ENCODE peak calls at places on chromosomes 12 and 14, in five cellular contexts. H, U, S, R and D are unnamed samples. For H3K27me3 and H3K4me1, the result is how much of the 10 kb centered on the place peaks cover.

GRCh38 chr14:32458720-32459119 is 129.6 kb downstream of the AKAP6 start:
- DNase-seq in H (no peak), U (no peak), S (no peak), R (no peak), D (no peak)

GRCh38 chr12:12128665-12129064 is 57.9 kb downstream of the BCL2L14 start:
- DNase-seq in H (no peak), U (no peak), S (no peak), R (no peak), D (no peak)

GRCh38 chr14:33280646-33281045 is 342.0 kb downstream of the NPAS3 start:
- DNase-seq in H (no peak), U (no peak), S (no peak), R (no peak), D (no peak)

GRCh38 chr12:131133994-131134393 is 180.3 kb downstream of the ADGRD1 start:
- DNase-seq in H (no peak), U (peak), S (no peak), R (no peak), D (no peak)

GRCh38 chr12:6869049-6870021 is 2.0 kb downstream of the TPI1 start:
- DNase-seq in H (peak), U (peak), S (peak), R (peak), D (peak)

GRCh38 chr14:76644875-76645518 is 116.3 kb upstream of the VASH1 start:
- DNase-seq in H (no peak), U (peak), S (no peak), R (no peak), D (peak)

GRCh38 chr12:46404733-46405132 is 32.2 kb upstream of the SLC38A2 start:
- DNase-seq in H (no peak), U (no peak), S (no peak), R (no peak), D (no peak)

GRCh38 chr14:99568567-99569560 is 35.1 kb downstream of the CCDC85C start:
- DNase-seq in H (no peak), U (peak), S (no peak), R (no peak), D (peak)

GRCh38 chr12:72273851-72274284 is 1.7 kb downstream of the TRHDE start:
- DNase-seq in H (no peak), U (no peak), S (no peak), R (no peak), D (no peak)

GRCh38 chr14:68783408-68784297 is 9.2 kb downstream of the ZFP36L1 start:
- DNase-seq in H (no peak), U (peak), S (no peak), R (no peak), D (no peak)

GRCh38 chr12:71014180-71014785 is 93.7 kb upstream of the PTPRR start:
- DNase-seq in H (no peak), U (no peak), S (no peak), R (no peak), D (no peak)

GRCh38 chr14:84080961-84081360 is 1449.0 kb upstream of the FLRT2 start:
- DNase-seq in H (no peak), U (no peak), S (no peak), R (no peak), D (no peak)

GRCh38 chr12:82862069-82862841 is 175.5 kb downstream of the TMTC2 start:
- DNase-seq in H (no peak), U (no peak), S (no peak), R (no peak), D (no peak)

GRCh38 chr12:14554281-14555008 is 13.2 kb downstream of the PLBD1 start:
- DNase-seq in H (peak), U (peak), S (no peak), R (peak), D (peak)

GRCh38 chr12:54417712-54418440 is 1.2 kb downstream of the ITGA5 start:
- DNase-seq in H (peak), U (peak), S (no peak), R (no peak), D (no peak)

GRCh38 chr14:55438066-55438683 is 2.2 kb downstream of the TBPL2 start:
- DNase-seq in H (no peak), U (no peak), S (no peak), R (no peak), D (peak)

GRCh38 chr14:55142466-55142865 is 13.4 kb downstream of the LGALS3 start:
- DNase-seq in H (no peak), U (no peak), S (no peak), R (no peak), D (no peak)

GRCh38 chr14:100827140-100827517 is 1.2 kb downstream of the MEG3 start:
- DNase-seq in H (no peak), U (no peak), S (no peak), R (no peak), D (no peak)

GRCh38 chr14:101224356-101225115 is 321.0 kb upstream of the RTL1 start:
- DNase-seq in H (no peak), U (peak), S (no peak), R (no peak), D (no peak)

GRCh38 chr14:104158827-104159798 is 20.7 kb downstream of the KIF26A start:
- DNase-seq in H (no peak), U (no peak), S (no peak), R (no peak), D (no peak)

GRCh38 chr14:71143391-71144290 is 236.4 kb downstream of the PCNX1 start:
- DNase-seq in H (no peak), U (no peak), S (no peak), R (no peak), D (no peak)

GRCh38 chr14:87866116-87866515 is 126.9 kb downstream of the GALC start:
- DNase-seq in H (no peak), U (no peak), S (no peak), R (no peak), D (no peak)

GRCh38 chr12:25730489-25731349 is 177.6 kb upstream of the LMNTD1 start:
- DNase-seq in H (no peak), U (no peak), S (no peak), R (no peak), D (no peak)

GRCh38 chr14:70698288-70698687 is 56.6 kb downstream of the TTC9 start:
- DNase-seq in H (no peak), U (no peak), S (no peak), R (no peak), D (peak)

GRCh38 chr14:58584383-58584782 is 53.4 kb upstream of the DACT1 start:
- DNase-seq in H (no peak), U (no peak), S (no peak), R (no peak), D (no peak)

GRCh38 chr12:103855036-103855712 is 14.1 kb upstream of the NT5DC3 start:
- DNase-seq in H (no peak), U (no peak), S (no peak), R (no peak), D (no peak)

GRCh38 chr14:78758333-78758732 is 588.2 kb downstream of the NRXN3 start:
- DNase-seq in H (no peak), U (no peak), S (no peak), R (no peak), D (peak)

GRCh38 chr12:9344540-9344939 is 136.3 kb upstream of the PZP start:
- DNase-seq in H (no peak), U (no peak), S (no peak), R (no peak), D (no peak)

GRCh38 chr12:101696477-101697196 is 803 bp upstream of the CHPT1 start:
- DNase-seq in H (peak), U (peak), S (no peak), R (no peak), D (peak)

GRCh38 chr14:85061256-85061655 is 468.7 kb upstream of the FLRT2 start:
- DNase-seq in H (no peak), U (no peak), S (no peak), R (no peak), D (no peak)

GRCh38 chr12:94954029-94954685 is 49.3 kb downstream of the NDUFA12 start:
- DNase-seq in H (no peak), U (no peak), S (no peak), R (no peak), D (no peak)

GRCh38 chr14:100279563-100279962 is 26.7 kb downstream of the SLC25A29 start:
- DNase-seq in H (no peak), U (no peak), S (no peak), R (no peak), D (peak)

GRCh38 chr14:104353921-104354701 is 215.7 kb downstream of the KIF26A start:
- DNase-seq in H (peak), U (peak), S (no peak), R (no peak), D (no peak)

GRCh38 chr14:46054526-46054925 is 597.1 kb downstream of the RPL10L start:
- DNase-seq in H (no peak), U (no peak), S (no peak), R (no peak), D (no peak)

GRCh38 chr14:28760431-28760996 is 6.1 kb upstream of the FOXG1 start:
- DNase-seq in H (no peak), U (no peak), S (no peak), R (no peak), D (no peak)
- H3K27me3 ChIP-seq in H (half or more), U (half or more), S (under half), R (half or more), D (half or more)

DNA sequence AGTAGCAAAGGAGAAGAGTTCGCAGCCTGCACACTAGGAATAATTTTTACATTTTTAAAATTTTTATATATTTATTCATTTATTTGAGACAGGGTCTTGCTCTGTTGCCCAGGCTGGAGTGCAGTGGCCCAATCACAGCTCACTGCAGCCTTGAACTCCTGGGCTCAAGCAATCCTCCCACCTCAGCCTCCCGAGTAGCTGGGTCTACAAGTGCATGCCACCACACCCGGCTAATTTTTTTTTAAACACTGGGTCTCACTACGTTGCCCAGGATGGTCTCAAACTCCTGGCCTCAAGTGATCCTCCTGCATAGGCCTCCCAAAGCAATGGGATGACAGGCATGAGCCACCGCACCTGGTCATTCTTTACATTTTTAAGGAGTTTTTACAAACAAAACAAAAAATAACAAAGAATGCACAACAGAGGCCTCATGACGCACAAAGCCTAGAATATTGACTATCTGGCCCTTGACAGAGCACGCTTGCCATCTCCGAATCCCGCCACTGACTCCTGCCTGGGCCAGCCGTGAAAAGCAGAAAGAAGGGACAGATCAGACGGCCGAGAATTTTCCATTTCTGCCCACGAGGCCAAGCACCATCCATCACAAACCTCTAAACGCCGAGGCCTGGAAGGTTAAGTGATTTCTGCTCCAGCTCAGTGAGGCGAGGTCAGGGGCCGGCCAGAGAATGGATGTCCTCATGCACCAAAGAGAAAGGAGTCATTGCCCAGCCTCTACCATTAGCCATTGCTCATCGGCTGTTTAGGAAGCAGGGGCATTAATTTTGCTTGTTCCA is 120.0 kb downstream of the SCARB1 start:
- DNase-seq in H (no peak), U (no peak), S (no peak), R (no peak), D (no peak)
- H3K4me1 ChIP-seq in H (under half), U (under half), S (under half), R (under half), D (under half)

GRCh38 chr12:132572106-132572505 is 38.3 kb downstream of the LRCOL1 start:
- DNase-seq in H (no peak), U (no peak), S (no peak), R (no peak), D (no peak)

GRCh38 chr12:132570635-132571034 is 39.7 kb downstream of the LRCOL1 start:
- DNase-seq in H (no peak), U (no peak), S (no peak), R (no peak), D (no peak)

GRCh38 chr12:132571598-132571997 is 38.8 kb downstream of the LRCOL1 start:
- DNase-seq in H (no peak), U (no peak), S (no peak), R (no peak), D (no peak)

GRCh38 chr12:132569856-132570480 is 40.4 kb downstream of the LRCOL1 start:
- DNase-seq in H (no peak), U (no peak), S (no peak), R (no peak), D (no peak)

DNA sequence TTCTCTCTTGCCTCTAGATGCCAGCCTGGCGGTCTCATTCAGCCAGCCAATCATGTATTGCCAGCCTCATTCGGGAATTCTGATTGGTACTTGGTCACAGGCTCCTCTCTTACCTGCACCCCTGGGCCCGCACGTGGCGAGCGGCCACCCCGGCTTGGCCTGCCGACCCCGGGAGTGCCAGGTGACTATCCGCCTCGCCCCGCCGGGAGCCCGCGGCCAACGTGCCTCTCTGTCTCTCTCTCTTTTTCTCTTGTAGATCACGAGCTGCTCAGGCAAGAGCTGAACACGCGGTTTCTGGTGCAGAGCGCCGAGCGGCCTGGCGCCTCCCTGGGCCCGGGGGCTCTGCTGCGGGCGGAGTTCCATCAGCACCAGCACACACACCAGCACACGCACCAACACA is 39.3 kb downstream of the LRCOL1 start:
- DNase-seq in H (no peak), U (no peak), S (no peak), R (no peak), D (no peak)
- H3K27me3 ChIP-seq in H (under half), U (under half), S (under half), R (under half), D (under half)

DNA sequence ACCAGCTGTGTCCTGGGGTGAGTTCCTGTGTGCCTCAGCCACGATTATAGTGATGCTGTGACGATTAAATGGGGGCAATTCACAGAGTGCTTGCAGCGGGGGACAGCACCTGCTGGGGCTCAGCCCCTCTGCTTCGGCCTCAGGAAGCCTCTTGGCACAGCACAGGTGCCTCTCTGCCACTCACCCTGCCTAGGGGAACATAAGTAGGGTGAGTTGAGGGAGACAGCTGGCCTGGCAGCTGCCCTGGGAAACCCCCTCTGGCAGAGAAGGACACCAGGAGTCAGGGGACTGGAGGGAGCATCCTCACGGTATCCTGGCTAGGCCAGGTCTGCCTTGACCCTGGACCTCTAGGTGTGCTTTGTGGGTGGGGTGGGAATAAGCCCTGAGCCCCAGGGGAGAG is 9.4 kb downstream of the KRT80 start:
- DNase-seq in H (no peak), U (no peak), S (no peak), R (no peak), D (no peak)
- H3K4me1 ChIP-seq in H (under half), U (under half), S (under half), R (under half), D (under half)

DNA sequence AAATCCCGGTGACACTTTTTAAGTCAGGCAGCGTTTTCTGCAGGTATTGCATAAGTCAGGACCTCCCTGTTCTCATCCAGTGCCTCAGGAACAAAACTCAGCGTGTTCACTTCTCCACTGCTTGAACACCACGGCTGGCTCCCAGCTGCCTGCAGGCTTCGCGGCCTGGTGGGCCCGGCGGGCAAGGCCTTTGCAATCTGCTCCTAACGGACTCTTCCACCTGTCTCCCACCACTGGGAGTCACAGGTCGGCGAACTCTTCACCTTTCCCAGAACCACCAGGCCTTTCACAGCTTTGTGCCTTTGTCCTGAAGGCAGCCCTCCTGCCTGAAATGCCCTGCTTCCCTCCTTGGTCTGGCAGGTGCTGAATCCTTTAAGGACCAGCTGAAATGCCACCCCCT is 18.7 kb downstream of the RFX4 start:
- DNase-seq in H (no peak), U (no peak), S (no peak), R (no peak), D (no peak)
- H3K27me3 ChIP-seq in H (under half), U (under half), S (under half), R (under half), D (under half)

GRCh38 chr12:1504304-1505150 is 89.9 kb downstream of the FBXL14 start:
- DNase-seq in H (peak), U (no peak), S (no peak), R (no peak), D (no peak)
- H3K4me1 ChIP-seq in H (under half), U (under half), S (under half), R (under half), D (under half)

GRCh38 chr12:76123301-76124212 is 39.1 kb upstream of the NAP1L1 start:
- DNase-seq in H (no peak), U (no peak), S (no peak), R (no peak), D (no peak)

GRCh38 chr12:76127588-76127987 is 43.1 kb upstream of the NAP1L1 start:
- DNase-seq in H (no peak), U (no peak), S (no peak), R (no peak), D (no peak)

GRCh38 chr12:76119887-76120286 is 35.4 kb upstream of the NAP1L1 start:
- DNase-seq in H (no peak), U (no peak), S (no peak), R (no peak), D (no peak)

DNA sequence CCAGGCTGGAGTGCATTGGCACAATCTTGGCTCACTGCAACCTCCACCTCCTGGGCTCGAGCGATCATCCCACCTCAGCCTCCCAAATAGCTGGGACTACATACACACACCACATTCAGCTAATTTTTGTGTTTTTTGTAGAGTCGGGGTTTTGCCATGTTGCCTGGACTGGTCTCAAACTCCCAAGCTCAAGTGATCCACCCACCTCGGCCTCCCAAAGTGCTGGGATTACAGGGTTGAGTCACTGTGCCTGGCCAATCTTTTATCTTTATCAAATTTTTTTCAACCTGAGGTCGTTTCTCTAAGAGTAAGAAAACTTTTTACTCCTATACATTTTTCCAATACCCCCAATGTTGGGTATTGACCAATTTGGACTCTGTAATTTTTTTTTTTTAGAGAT is 40.0 kb upstream of the NAP1L1 start:
- DNase-seq in H (no peak), U (no peak), S (no peak), R (no peak), D (no peak)
- H3K27me3 ChIP-seq in H (under half), U (under half), S (under half), R (under half), D (under half)

GRCh38 chr14:91378945-91379932 is 38.4 kb downstream of the CCDC88C start:
- DNase-seq in H (no peak), U (no peak), S (no peak), R (no peak), D (no peak)
- H3K4me1 ChIP-seq in H (under half), U (under half), S (half or more), R (under half), D (under half)

GRCh38 chr12:49537231-49537708 is 1.6 kb upstream of the KCNH3 start:
- DNase-seq in H (no peak), U (no peak), S (no peak), R (no peak), D (no peak)
- H3K27me3 ChIP-seq in H (half or more), U (under half), S (under half), R (under half), D (under half)